ENCODE peak calls at places on chromosomes 13 and 19, in six cellular contexts. R is fibroblast of lung; D is choroid plexus epithelial cell; W is foreskin fibroblast; H is nephron progenitor cell; L is CD4-positive, alpha-beta T cell. J is an unnamed sample.

GRCh38 chr19:39115105-39115847 is 10.3 kb upstream of the PAK4 start:
- DNase-seq in R (no peak), D (no peak), W (no peak), H (no peak), L (no peak), J (no peak)

GRCh38 chr19:10120538-10121198 is 969 bp upstream of the EIF3G start:
- DNase-seq in R (peak; percentile 73), D (peak; percentile 70), W (peak; percentile 91), H (no peak), L (no peak), J (no peak)

GRCh38 chr13:47621931-47622330 is 379.1 kb downstream of the SUCLA2 start:
- DNase-seq in R (peak; percentile 18), D (peak; percentile 37), W (peak; percentile 14), H (no peak), L (no peak), J (no peak)

GRCh38 chr13:86932935-86933334 is 738.2 kb upstream of the SLITRK5 start:
- DNase-seq in R (peak; percentile 31), D (peak; percentile 50), W (no peak), H (no peak), L (no peak), J (peak; percentile 11)

GRCh38 chr19:44866672-44867071 is 20.6 kb downstream of the NECTIN2 start:
- DNase-seq in R (no peak), D (no peak), W (no peak), H (no peak), L (no peak), J (no peak)

GRCh38 chr13:109974354-109974753 is 188.0 kb upstream of the IRS2 start:
- DNase-seq in R (peak; percentile 23), D (peak; percentile 42), W (peak; percentile 40), H (no peak), L (no peak), J (no peak)

GRCh38 chr13:34201050-34201913 is 383.3 kb downstream of the RFC3 start:
- DNase-seq in R (peak; percentile 32), D (peak; percentile 76), W (peak; percentile 68), H (no peak), L (no peak), J (no peak)

GRCh38 chr13:44211286-44211685 is 162.3 kb upstream of the SERP2 start:
- DNase-seq in R (peak; percentile 64), D (no peak), W (no peak), H (no peak), L (no peak), J (no peak)

GRCh38 chr13:71360041-71360440 is 507.0 kb downstream of the DACH1 start:
- DNase-seq in R (peak; percentile 34), D (peak; percentile 27), W (no peak), H (no peak), L (no peak), J (no peak)

GRCh38 chr19:5303208-5303607 is 37.4 kb downstream of the PTPRS start:
- DNase-seq in R (no peak), D (no peak), W (no peak), H (no peak), L (no peak), J (no peak)

GRCh38 chr19:18464646-18465045 is 26.7 kb upstream of the ISYNA1 start:
- DNase-seq in R (peak; percentile 98), D (peak; percentile 98), W (peak; percentile 66), H (no peak), L (no peak), J (no peak)

GRCh38 chr19:57465680-57466381 is 8.9 kb upstream of the VN1R1 start:
- DNase-seq in R (peak; percentile 33), D (peak; percentile 25), W (peak; percentile 10), H (no peak), L (no peak), J (peak; percentile 15)

GRCh38 chr19:6226444-6227155 is 53.2 kb downstream of the MLLT1 start:
- DNase-seq in R (no peak), D (no peak), W (no peak), H (no peak), L (no peak), J (no peak)

GRCh38 chr13:90492872-90493271 is 854.6 kb upstream of the MIR17HG start:
- DNase-seq in R (no peak), D (no peak), W (no peak), H (no peak), L (no peak), J (no peak)

GRCh38 chr13:31909889-31910551 is 121.6 kb upstream of the FRY start:
- DNase-seq in R (peak; percentile 80), D (peak; percentile 84), W (peak; percentile 54), H (peak; percentile 55), L (peak; percentile 23), J (peak; percentile 57)

GRCh38 chr13:80881495-80882482 is 540.9 kb upstream of the SPRY2 start:
- DNase-seq in R (peak; percentile 73), D (peak; percentile 26), W (peak; percentile 18), H (no peak), L (no peak), J (no peak)

GRCh38 chr19:51114087-51114714 is 6.0 kb upstream of the CTU1 start:
- DNase-seq in R (no peak), D (no peak), W (no peak), H (no peak), L (no peak), J (no peak)

GRCh38 chr13:41401371-41401770 is 56.0 kb upstream of the RGCC start:
- DNase-seq in R (no peak), D (no peak), W (no peak), H (no peak), L (no peak), J (no peak)

GRCh38 chr13:99911069-99911964 is 60.2 kb downstream of the ZIC5 start:
- DNase-seq in R (no peak), D (no peak), W (no peak), H (no peak), L (no peak), J (no peak)

GRCh38 chr13:90365130-90365529 is 982.4 kb upstream of the MIR17HG start:
- DNase-seq in R (peak; percentile 47), D (peak; percentile 69), W (no peak), H (no peak), L (no peak), J (no peak)

GRCh38 chr13:33017410-33017929 is 1.2 kb downstream of the KL start:
- DNase-seq in R (peak; percentile 16), D (peak; percentile 81), W (no peak), H (peak; percentile 11), L (no peak), J (peak; percentile 62)
- TF ChIP-seq CTCF in R (no peak), D (peak; percentile 73), W (peak; percentile 5), H (peak; percentile 40), L (no peak), J (peak; percentile 58)

GRCh38 chr19:590396-590745 is 690 bp downstream of the HCN2 start:
- DNase-seq in R (peak; percentile 30), D (peak; percentile 57), W (no peak), H (peak; percentile 39), L (no peak), J (peak; percentile 38)

GRCh38 chr19:588758-589692 is 656 bp upstream of the HCN2 start:
- DNase-seq in R (no peak), D (no peak), W (no peak), H (peak; percentile 45), L (no peak), J (no peak)

GRCh38 chr19:590750-591098 is 1.0 kb downstream of the HCN2 start:
- DNase-seq in R (no peak), D (no peak), W (no peak), H (no peak), L (no peak), J (no peak)

GRCh38 chr19:589693-590395 is at the start of gene HCN2:
- DNase-seq in R (no peak), D (no peak), W (no peak), H (no peak), L (no peak), J (no peak)

DNA sequence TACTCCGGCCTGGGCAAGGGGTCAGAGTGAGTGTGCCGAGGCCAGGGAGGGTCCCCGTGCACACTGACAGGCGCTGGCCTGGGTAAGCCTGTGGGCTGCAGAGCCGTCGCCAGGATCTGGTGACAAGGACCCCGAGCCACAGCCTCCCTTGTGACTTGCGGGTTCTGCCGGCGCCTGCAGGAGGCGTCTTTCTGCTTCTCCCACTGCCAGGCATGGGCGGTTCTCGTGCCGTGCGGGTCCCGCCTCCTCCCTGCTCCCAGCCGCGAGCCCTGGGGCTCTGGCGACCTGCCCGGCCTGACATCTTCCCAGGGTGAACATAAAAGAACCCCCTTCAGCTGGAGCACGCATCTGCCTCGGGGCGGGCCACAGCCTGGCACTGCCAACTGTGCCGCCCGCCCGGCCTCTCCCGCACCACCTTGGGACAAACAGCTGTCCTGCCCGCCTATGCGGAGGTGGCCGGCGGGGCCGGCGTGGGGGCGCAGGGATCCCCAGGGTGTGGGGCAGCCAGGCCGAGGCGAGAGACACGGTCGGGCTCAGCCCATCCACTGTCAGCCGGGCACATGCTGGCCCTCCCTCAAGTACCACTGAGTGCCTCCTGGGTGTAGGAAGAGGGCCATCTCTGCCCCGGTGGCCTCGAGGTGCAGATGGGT is 1.5 kb upstream of the HCN2 start:
- DNase-seq in R (peak; percentile 77), D (peak; percentile 87), W (peak; percentile 82), H (peak; percentile 72), L (peak; percentile 53), J (peak; percentile 71)
- TF ChIP-seq CTCF in R (peak; percentile 46), D (peak; percentile 83), W (peak; percentile 75), H (peak; percentile 40), L (no peak), J (no peak)

GRCh38 chr13:29454931-29455481 is 140.5 kb downstream of the SLC7A1 start:
- DNase-seq in R (peak; percentile 10), D (peak; percentile 35), W (no peak), H (no peak), L (no peak), J (no peak)
- TF ChIP-seq CTCF in R (no peak), D (peak; percentile 65), W (peak; percentile 21), H (peak; percentile 21), L (peak; percentile 30), J (no peak)

GRCh38 chr19:40661616-40662015 is 28.8 kb downstream of the NUMBL start:
- DNase-seq in R (no peak), D (no peak), W (no peak), H (no peak), L (no peak), J (no peak)

GRCh38 chr19:40659566-40659965 is 30.9 kb downstream of the NUMBL start:
- DNase-seq in R (no peak), D (no peak), W (no peak), H (no peak), L (no peak), J (no peak)

GRCh38 chr19:40663712-40664692 is 26.4 kb downstream of the NUMBL start:
- DNase-seq in R (no peak), D (no peak), W (peak; percentile 24), H (no peak), L (no peak), J (no peak)

GRCh38 chr19:40666803-40667438 is 23.5 kb downstream of the NUMBL start:
- DNase-seq in R (no peak), D (no peak), W (no peak), H (no peak), L (no peak), J (no peak)

DNA sequence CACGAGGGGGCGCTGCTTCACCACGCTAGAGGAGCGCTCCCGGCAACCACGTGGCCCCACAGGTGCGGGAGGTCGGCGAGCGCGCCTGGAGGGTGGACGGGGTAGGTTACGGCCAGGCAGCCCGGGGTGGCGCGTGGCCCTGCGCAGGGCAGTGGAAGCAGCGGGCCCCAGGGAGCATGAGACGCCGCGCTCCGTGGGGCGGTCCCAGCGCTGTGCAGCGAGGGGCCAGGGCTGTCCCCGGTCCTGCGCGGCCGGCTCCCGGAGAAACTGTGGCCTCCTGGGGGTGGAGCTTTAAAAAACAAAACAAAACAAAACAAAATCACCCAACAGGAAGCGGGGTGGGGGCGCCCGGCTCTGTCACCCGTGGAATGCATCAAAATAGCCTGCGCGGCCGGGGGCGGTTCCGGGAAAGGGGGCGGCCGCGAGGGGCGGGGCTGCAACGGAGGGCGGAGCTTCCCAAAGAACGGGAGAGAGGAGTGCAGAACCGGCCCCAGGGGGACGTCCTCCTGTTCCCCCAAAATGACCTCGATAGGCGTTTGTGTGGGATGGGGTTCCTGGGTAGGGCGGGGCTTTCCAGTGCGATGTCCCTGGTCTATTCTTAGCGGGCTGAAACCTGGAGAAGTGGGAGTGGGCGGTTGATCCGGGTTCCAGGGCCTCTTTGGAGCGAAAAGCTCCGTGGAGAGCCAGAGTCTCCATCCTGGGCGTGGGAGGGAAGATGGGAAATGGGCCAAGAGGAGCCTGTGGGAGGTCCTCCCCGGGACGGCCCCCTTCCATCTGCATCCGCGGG is 27.3 kb downstream of the NUMBL start:
- DNase-seq in R (peak; percentile 86), D (peak; percentile 91), W (peak; percentile 83), H (peak; percentile 97), L (peak; percentile 91), J (peak; percentile 95)
- TF ChIP-seq CTCF in R (peak; percentile 80), D (no peak), W (peak; percentile 77), H (peak; percentile 42), L (peak; percentile 90), J (peak; percentile 98)

J was measured in endothelial cell.